ENCODE peak calls at places on chromosomes 2 and 18, in seven cellular contexts. D is Karpas-422; M is activated CD8-positive, alpha-beta T cell treated with anti-CD3 and anti-CD28 coated beads, Interleukin-2, amount 10 ng/mL, durations not matched to agents 7 days and 5 days; I is ureter; E is SJSA1; O is DMS79 treated with DMSO at 0.1 percent for 48 hours; V is GM13976. A is an unnamed sample.

GRCh38 chr2:11680181-11680900 is 10.3 kb upstream of the NTSR2 start:
- DNase-seq in M (no peak), E (no peak), O (peak), V (no peak), D (no peak), I (no peak), A (no peak)

GRCh38 chr2:46521215-46521683 is 41.9 kb downstream of the TMEM247 start:
- DNase-seq in E (no peak), V (no peak), I (peak), M (peak), D (no peak), O (no peak), A (no peak)

GRCh38 chr2:229380101-229380625 is 109.1 kb upstream of the PID1 start:
- DNase-seq in V (no peak), I (no peak), E (no peak), D (no peak), O (no peak), M (no peak), A (no peak)

GRCh38 chr18:60235164-60235563 is 137.4 kb downstream of the MC4R start:
- DNase-seq in E (no peak), I (no peak), O (no peak), M (no peak), D (no peak), V (no peak), A (no peak)

GRCh38 chr2:38438133-38438532 is 61.1 kb upstream of the ATL2 start:
- DNase-seq in M (no peak), O (no peak), I (no peak), E (no peak), V (no peak), D (no peak), A (no peak)

GRCh38 chr18:46386788-46387187 is 270.2 kb downstream of the LOXHD1 start:
- DNase-seq in E (no peak), V (no peak), M (no peak), O (no peak), I (peak), D (no peak), A (no peak)

GRCh38 chr2:130375291-130376266 is 19.7 kb downstream of the PTPN18 start:
- DNase-seq in E (no peak), V (no peak), I (no peak), D (peak), M (no peak), O (no peak), A (no peak)

GRCh38 chr2:147224070-147224469 is 620.8 kb upstream of the ACVR2A start:
- DNase-seq in O (no peak), E (no peak), I (no peak), D (no peak), V (no peak), M (no peak), A (no peak)

GRCh38 chr18:9428862-9429661 is 46.3 kb upstream of the RALBP1 start:
- DNase-seq in I (no peak), D (no peak), V (no peak), O (no peak), M (no peak), E (no peak), A (no peak)

GRCh38 chr2:78993518-78994148 is 31.9 kb upstream of the REG3G start:
- DNase-seq in V (no peak), E (no peak), D (peak), M (no peak), O (no peak), I (no peak), A (no peak)

GRCh38 chr2:220876074-220876824 is 695.9 kb downstream of the EPHA4 start:
- DNase-seq in M (no peak), D (no peak), I (no peak), V (no peak), O (no peak), E (no peak), A (no peak)

GRCh38 chr2:144681389-144681788 is 161.5 kb upstream of the ZEB2 start:
- DNase-seq in E (no peak), M (no peak), V (no peak), D (peak), I (no peak), O (no peak), A (no peak)

GRCh38 chr18:34848156-34848555 is 138.1 kb downstream of the DTNA start:
- DNase-seq in M (no peak), V (no peak), O (no peak), E (no peak), D (no peak), I (no peak), A (no peak)

GRCh38 chr2:239826786-239827510 is 198.2 kb downstream of the NDUFA10 start:
- DNase-seq in D (no peak), E (no peak), I (peak), O (peak), V (no peak), M (peak), A (no peak)

GRCh38 chr2:158926478-158926948 is 41.9 kb upstream of the TANC1 start:
- DNase-seq in D (no peak), O (no peak), M (no peak), V (no peak), I (no peak), E (peak), A (no peak)

GRCh38 chr2:989766-990467 is 39.3 kb downstream of the SNTG2 start:
- DNase-seq in O (no peak), M (no peak), I (no peak), E (no peak), D (peak), V (no peak), A (no peak)

GRCh38 chr18:56593906-56594305 is 44.5 kb downstream of the TXNL1 start:
- DNase-seq in D (no peak), E (no peak), V (no peak), O (no peak), M (no peak), I (no peak), A (no peak)

GRCh38 chr2:112055110-112055832 is at the start of gene TMEM87B:
- DNase-seq in I (peak), E (peak), D (peak), V (peak), M (peak), O (peak), A (peak)

GRCh38 chr18:712401-713134 is at the start of gene ENOSF1:
- DNase-seq in V (peak), E (peak), O (no peak), D (peak), I (peak), M (peak), A (no peak)

GRCh38 chr18:9708057-9708881 is at the start of gene RAB31:
- DNase-seq in E (peak), D (no peak), O (no peak), M (no peak), V (peak), I (peak), A (no peak)

GRCh38 chr2:146989726-146990125 is 855.1 kb upstream of the ACVR2A start:
- DNase-seq in M (no peak), D (no peak), O (no peak), V (no peak), I (no peak), E (no peak), A (no peak)

GRCh38 chr2:54404270-54404669 is 51.9 kb upstream of the SPTBN1 start:
- DNase-seq in O (peak), V (no peak), I (no peak), E (no peak), D (no peak), M (no peak), A (no peak)

GRCh38 chr2:120899799-120900198 is 164.1 kb downstream of the GLI2 start:
- DNase-seq in E (no peak), O (no peak), I (no peak), M (no peak), V (no peak), D (no peak), A (no peak)

GRCh38 chr2:62292190-62292589 is 96.3 kb downstream of the B3GNT2 start:
- DNase-seq in V (no peak), M (no peak), D (no peak), O (peak), I (no peak), E (no peak), A (no peak)

GRCh38 chr18:25329783-25330182 is 22.2 kb downstream of the ZNF521 start:
- DNase-seq in V (no peak), I (no peak), M (no peak), E (no peak), O (no peak), D (no peak), A (no peak)

GRCh38 chr2:214450118-214450894 is 39.5 kb downstream of the VWC2L start:
- DNase-seq in E (no peak), O (no peak), M (no peak), I (no peak), D (no peak), V (no peak), A (no peak)

GRCh38 chr2:191176305-191176704 is 25.5 kb upstream of the STAT4 start:
- DNase-seq in D (no peak), M (no peak), I (no peak), E (no peak), V (no peak), O (no peak), A (no peak)

GRCh38 chr2:24021122-24021998 is 11.5 kb downstream of the MFSD2B start:
- DNase-seq in V (no peak), O (no peak), D (peak), I (no peak), E (no peak), M (peak), A (no peak)

GRCh38 chr2:216110620-216111019 is 1.5 kb downstream of the XRCC5 start:
- DNase-seq in V (no peak), E (no peak), I (no peak), O (no peak), M (no peak), D (no peak), A (no peak)

GRCh38 chr18:28281400-28281799 is 104.5 kb upstream of the CDH2 start:
- DNase-seq in V (no peak), D (no peak), I (no peak), E (no peak), M (no peak), O (no peak), A (no peak)

GRCh38 chr2:98932778-98933343 is 3.2 kb downstream of the CRACDL start:
- DNase-seq in M (no peak), E (no peak), I (peak), D (no peak), V (no peak), O (no peak), A (no peak)

GRCh38 chr2:108607706-108608301 is 73.5 kb downstream of the LIMS1 start:
- DNase-seq in M (peak), O (peak), D (peak), V (peak), I (no peak), E (peak), A (no peak)

GRCh38 chr2:229407170-229407569 is 136.1 kb upstream of the PID1 start:
- DNase-seq in V (no peak), E (peak), D (no peak), O (no peak), M (no peak), I (peak), A (no peak)

GRCh38 chr18:58590231-58590630 is 38.7 kb downstream of the ALPK2 start:
- DNase-seq in O (no peak), I (no peak), D (no peak), M (no peak), V (no peak), E (peak), A (no peak)

GRCh38 chr18:13137939-13138821 is 80.4 kb upstream of the LDLRAD4 start:
- DNase-seq in E (peak), V (peak), O (no peak), D (peak), I (no peak), M (peak), A (peak)

GRCh38 chr2:177334940-177335543 is 57.5 kb upstream of the AGPS start:
- DNase-seq in E (peak), O (peak), I (no peak), D (peak), V (peak), M (peak), A (no peak)

GRCh38 chr2:162215162-162215561 is 28.1 kb downstream of the FAP start:
- DNase-seq in O (no peak), V (no peak), E (no peak), M (no peak), D (no peak), I (no peak), A (no peak)

GRCh38 chr18:70337139-70337972 is 48.5 kb downstream of the SOCS6 start:
- DNase-seq in E (peak), D (no peak), I (no peak), O (no peak), V (no peak), M (no peak), A (no peak)

GRCh38 chr2:46198931-46199330 is 98.3 kb upstream of the EPAS1 start:
- DNase-seq in E (no peak), O (no peak), D (no peak), M (no peak), V (peak), I (no peak), A (no peak)